ENCODE peak calls at places on chromosomes 3 and 15, in five cellular contexts. Q is HepG2, E is K562, C is SK-N-SH, A is GM12878. O is an unnamed sample.
A peak's percentile ranks its signal among the peaks of the same experiment; 100 is the strongest.

GRCh38 chr15:41969851-41970431 is 2.4 kb downstream of the EHD4 start:
- DNase-seq in Q (no peak), A (peak; percentile 88), C (no peak), E (no peak), O (no peak)

GRCh38 chr15:42289166-42289565 is 15.9 kb upstream of the TMEM87A start:
- DNase-seq in E (no peak), C (no peak), A (no peak), Q (no peak), O (no peak)

GRCh38 chr3:195105389-195105788 is 165.6 kb downstream of the XXYLT1 start:
- DNase-seq in A (no peak), E (no peak), C (no peak), Q (peak; percentile 90), O (no peak)

GRCh38 chr3:197516517-197516889 is 39.3 kb downstream of the BDH1 start:
- DNase-seq in C (no peak), Q (peak; percentile 78), E (peak; percentile 71), A (no peak), O (peak; percentile 71)

GRCh38 chr3:187978433-187979011 is 175.4 kb upstream of the LPP start:
- DNase-seq in C (no peak), A (no peak), Q (no peak), E (no peak), O (no peak)

GRCh38 chr15:56598991-56599390 is 134.1 kb upstream of the MNS1 start:
- DNase-seq in C (no peak), Q (no peak), A (no peak), E (no peak), O (no peak)

GRCh38 chr3:99659032-99659431 is 20.6 kb downstream of the COL8A1 start:
- DNase-seq in A (no peak), C (no peak), E (peak; percentile 3), Q (no peak), O (peak; percentile 31)

GRCh38 chr15:99918072-99918471 is 184.8 kb upstream of the LYSMD4 start:
- DNase-seq in A (no peak), C (no peak), Q (no peak), E (no peak), O (no peak)

GRCh38 chr3:71247221-71247947 is 336.1 kb downstream of the FOXP1 start:
- DNase-seq in E (peak; percentile 72), Q (peak; percentile 68), A (no peak), C (peak; percentile 50), O (peak; percentile 49)

GRCh38 chr3:45881031-45882022 is 5.0 kb upstream of the CCR9 start:
- DNase-seq in A (no peak), C (no peak), E (peak; percentile 89), Q (no peak), O (no peak)

GRCh38 chr3:173747427-173747826 is 349.9 kb downstream of the NLGN1 start:
- DNase-seq in E (no peak), Q (no peak), C (no peak), A (no peak), O (no peak)

GRCh38 chr15:62549345-62549970 is 384.4 kb upstream of the C2CD4B start:
- DNase-seq in Q (peak; percentile 40), A (no peak), E (peak; percentile 24), C (peak; percentile 41), O (peak; percentile 71)

DNA sequence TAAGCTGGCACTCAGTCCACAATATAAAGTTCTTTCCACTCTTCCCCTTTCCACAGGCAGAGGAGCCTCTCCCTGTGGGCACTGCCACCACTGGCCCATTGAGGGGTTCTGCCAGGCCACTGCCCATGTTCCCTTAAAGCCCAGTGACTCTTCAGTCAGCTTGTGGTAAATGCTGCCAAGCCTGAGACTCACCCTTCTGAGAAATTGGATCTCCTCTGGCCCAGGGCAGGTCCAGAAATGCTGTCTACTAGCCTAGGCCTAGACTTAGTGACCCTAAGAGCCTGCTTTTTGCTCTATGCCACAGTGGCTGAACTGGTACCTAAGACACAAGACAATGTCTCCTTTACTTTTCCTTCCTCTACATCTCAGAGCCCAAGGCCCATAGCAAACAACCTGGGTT is 295.8 kb downstream of the RBMS3 start:
- DNase-seq in A (no peak), C (no peak), Q (no peak), E (no peak), O (no peak)
- TF ChIP-seq SMC3 in A (no peak), C (no peak), Q (no peak), E (no peak), O (no peak)

DNA sequence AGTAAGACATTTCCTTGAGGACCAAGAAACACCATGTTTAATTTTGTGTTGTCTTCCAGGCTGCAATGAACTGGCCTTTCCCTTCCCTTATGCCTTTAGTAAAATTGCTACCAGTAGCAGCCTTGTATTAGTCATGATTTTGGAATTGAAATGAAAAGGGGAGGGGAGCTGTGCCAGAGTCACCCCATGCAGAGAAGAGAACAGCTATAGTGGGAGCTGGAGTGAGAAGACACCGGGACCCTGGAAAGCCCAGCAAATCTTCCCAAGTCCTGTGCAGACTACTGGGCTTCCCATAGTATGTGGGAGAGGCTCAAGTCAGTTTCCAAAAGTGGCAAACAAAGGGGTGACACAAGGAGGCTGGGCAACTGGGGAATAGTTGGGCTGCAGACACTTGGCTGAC is 178.5 kb downstream of the NR1D2 start:
- DNase-seq in Q (no peak), A (no peak), E (no peak), C (no peak), O (no peak)
- TF ChIP-seq REST in Q (no peak), A (no peak), E (no peak), C (no peak), O (no peak)

GRCh38 chr3:153762411-153763235 is 358.6 kb upstream of the ARHGEF26 start:
- DNase-seq in E (no peak), C (no peak), A (no peak), Q (no peak), O (no peak)

GRCh38 chr3:153756816-153757215 is 364.4 kb upstream of the ARHGEF26 start:
- DNase-seq in C (no peak), E (no peak), Q (no peak), A (no peak), O (no peak)

GRCh38 chr3:153753035-153753434 is 368.2 kb upstream of the ARHGEF26 start:
- DNase-seq in E (no peak), C (no peak), A (no peak), Q (no peak), O (no peak)

GRCh38 chr3:153760952-153761351 is 360.2 kb upstream of the ARHGEF26 start:
- DNase-seq in C (no peak), Q (no peak), A (no peak), E (no peak), O (no peak)

GRCh38 chr3:153757839-153758238 is 363.4 kb upstream of the ARHGEF26 start:
- DNase-seq in Q (no peak), C (no peak), A (no peak), E (no peak), O (no peak)
- TF ChIP-seq SMC3 in Q (no peak), C (no peak), A (no peak), E (no peak), O (no peak)

GRCh38 chr15:28923726-28924280 is 38.0 kb downstream of the APBA2 start:
- DNase-seq in E (no peak), C (no peak), A (no peak), Q (no peak), O (no peak)
- TF ChIP-seq REST in E (no peak), C (no peak), A (no peak), Q (no peak), O (no peak)

GRCh38 chr3:146975476-146975875 is 370.3 kb upstream of the PLSCR5 start:
- DNase-seq in A (no peak), Q (no peak), E (no peak), C (no peak), O (no peak)
- TF ChIP-seq SMC3 in A (no peak), Q (no peak), E (no peak), C (no peak), O (no peak)

GRCh38 chr3:119418091-119418512 is 45.3 kb downstream of the TMEM39A start:
- DNase-seq in Q (no peak), E (peak; percentile 83), A (no peak), C (no peak), O (no peak)

GRCh38 chr3:119420196-119420595 is 43.2 kb downstream of the TMEM39A start:
- DNase-seq in E (peak; percentile 14), Q (no peak), C (no peak), A (no peak), O (no peak)

GRCh38 chr3:119413603-119414280 is 49.7 kb downstream of the TMEM39A start:
- DNase-seq in E (peak; percentile 23), C (no peak), Q (no peak), A (no peak), O (no peak)

GRCh38 chr3:119418641-119419040 is 44.8 kb downstream of the TMEM39A start:
- DNase-seq in E (peak; percentile 70), C (no peak), Q (no peak), A (no peak), O (no peak)
- TF ChIP-seq REST in E (no peak), C (no peak), Q (no peak), A (no peak), O (no peak)

O was measured in A549.